ENCODE peak calls at places on chromosomes 12 and 14, in five cellular contexts. F is neural progenitor cell, J is osteoblast, M is IMR-90, V is HCT116. Y is an unnamed sample.

GRCh38 chr14:35470775-35471174 is 63.2 kb upstream of the INSM2 start:
- DNase-seq in M (peak), V (no peak), J (no peak), F (peak), Y (no peak)

GRCh38 chr14:61545716-61546455 is 149.4 kb upstream of the HIF1A start:
- DNase-seq in V (no peak), M (no peak), F (no peak), J (peak), Y (no peak)

GRCh38 chr14:99189201-99189801 is 82.7 kb downstream of the BCL11B start:
- DNase-seq in F (no peak), J (no peak), V (no peak), M (no peak), Y (no peak)

GRCh38 chr14:35121026-35121886 is 534 bp downstream of the PPP2R3C start:
- DNase-seq in F (no peak), M (no peak), J (peak), V (no peak), Y (no peak)

GRCh38 chr14:106564058-106564643 is 1037.8 kb downstream of the TMEM121 start:
- DNase-seq in J (no peak), M (no peak), V (no peak), F (peak), Y (peak)

GRCh38 chr12:64730585-64730964 is 28.6 kb downstream of the GNS start:
- DNase-seq in V (no peak), J (no peak), M (no peak), F (no peak), Y (no peak)

GRCh38 chr14:105355850-105356604 is 41.5 kb downstream of the PACS2 start:
- DNase-seq in V (no peak), J (no peak), F (no peak), M (no peak), Y (no peak)

GRCh38 chr12:120013659-120014380 is 24.8 kb downstream of the BICDL1 start:
- DNase-seq in F (no peak), M (no peak), J (no peak), V (peak), Y (no peak)

GRCh38 chr12:105861232-105861631 is 277.5 kb downstream of the NUAK1 start:
- DNase-seq in V (no peak), M (no peak), J (peak), F (no peak), Y (no peak)

GRCh38 chr14:83556746-83557460 is 1973.0 kb upstream of the FLRT2 start:
- DNase-seq in J (no peak), V (no peak), M (peak), F (no peak), Y (no peak)

GRCh38 chr12:32036477-32037263 is 70.0 kb upstream of the BICD1 start:
- DNase-seq in J (no peak), F (no peak), M (no peak), V (no peak), Y (no peak)

GRCh38 chr14:54659365-54659764 is 92.4 kb downstream of the SAMD4A start:
- DNase-seq in V (no peak), M (no peak), F (no peak), J (no peak), Y (no peak)

GRCh38 chr14:90697146-90697545 is 119.1 kb downstream of the TTC7B start:
- DNase-seq in V (no peak), J (no peak), F (no peak), M (no peak), Y (no peak)
- H3K4me2 ChIP-seq in V (no peak), J (peak), F (no peak), M (no peak), Y (peak)

DNA sequence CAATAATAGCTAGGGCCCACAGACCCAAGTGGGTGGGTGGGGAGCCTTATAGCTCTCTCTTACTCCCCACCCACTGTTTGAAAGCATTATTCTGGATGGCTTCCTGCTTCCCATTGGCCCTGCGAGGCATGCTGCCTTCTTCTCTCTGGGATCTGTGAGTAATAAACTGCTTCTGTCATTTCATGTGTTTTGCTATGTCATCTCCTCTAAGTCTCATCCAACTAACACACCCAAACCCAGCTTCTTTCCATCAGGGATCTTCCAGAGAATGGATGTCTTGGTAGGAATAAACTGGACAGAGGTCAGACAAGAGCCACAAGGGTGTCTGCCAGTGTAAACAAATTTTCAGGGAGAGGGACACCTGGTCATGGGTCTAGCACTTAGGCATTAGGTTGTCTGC is 66.4 kb upstream of the BDKRB2 start:
- DNase-seq in J (no peak), M (peak), V (no peak), F (no peak), Y (no peak)
- H3K27ac ChIP-seq in J (peak), M (no peak), V (no peak), F (no peak), Y (no peak)

GRCh38 chr12:6452908-6453630 is 1.2 kb downstream of the TAPBPL start:
- DNase-seq in F (no peak), M (no peak), V (no peak), J (no peak), Y (peak)
- H3K4me2 ChIP-seq in F (peak), M (peak), V (no peak), J (peak), Y (peak)

GRCh38 chr12:96425321-96425720 is 25.1 kb upstream of the CDK17 start:
- DNase-seq in J (peak), F (no peak), M (peak), V (no peak), Y (no peak)
- H3K27ac ChIP-seq in J (peak), F (no peak), M (peak), V (no peak), Y (no peak)

GRCh38 chr12:46261658-46262057 is 7.2 kb downstream of the SLC38A1 start:
- DNase-seq in V (no peak), J (no peak), M (no peak), F (no peak), Y (no peak)

GRCh38 chr12:46259071-46259470 is 9.8 kb downstream of the SLC38A1 start:
- DNase-seq in V (no peak), F (no peak), J (no peak), M (no peak), Y (no peak)

GRCh38 chr12:46259713-46260112 is 9.1 kb downstream of the SLC38A1 start:
- DNase-seq in V (no peak), J (no peak), F (no peak), M (no peak), Y (no peak)

GRCh38 chr12:46260913-46261476 is 7.8 kb downstream of the SLC38A1 start:
- DNase-seq in F (no peak), V (no peak), J (peak), M (no peak), Y (no peak)

GRCh38 chr12:46260153-46260912 is 8.5 kb downstream of the SLC38A1 start:
- DNase-seq in V (no peak), F (peak), J (peak), M (peak), Y (no peak)
- H3K4me2 ChIP-seq in V (peak), F (peak), J (no peak), M (peak), Y (no peak)

GRCh38 chr12:1606021-1606622 is 11.7 kb upstream of the FBXL14 start:
- DNase-seq in J (no peak), M (peak), F (no peak), V (peak), Y (peak)

GRCh38 chr12:1610072-1610643 is 15.8 kb upstream of the FBXL14 start:
- DNase-seq in M (no peak), V (no peak), F (no peak), J (no peak), Y (no peak)

GRCh38 chr12:1605129-1606020 is 11.0 kb upstream of the FBXL14 start:
- DNase-seq in F (peak), M (peak), J (no peak), V (peak), Y (peak)

GRCh38 chr12:1608783-1609119 is 14.4 kb upstream of the FBXL14 start:
- DNase-seq in F (no peak), J (no peak), V (no peak), M (no peak), Y (peak)

GRCh38 chr12:1607940-1608782 is 13.8 kb upstream of the FBXL14 start:
- DNase-seq in M (peak), V (no peak), F (no peak), J (no peak), Y (no peak)
- H3K27ac ChIP-seq in M (no peak), V (no peak), F (no peak), J (peak), Y (no peak)